ENCODE peak calls at places on chromosome 16, in eight cellular contexts. H is ovary, K is stomach, V is breast epithelium, B is uterus, T is body of pancreas, Z is thyroid gland, Q is heart left ventricle. W is an unnamed sample.

GRCh38 chr16:89815639-89816348 is 653 bp downstream of the FANCA start:
- DNase-seq in Q (no peak), T (no peak), H (no peak), Z (no peak), B (no peak), V (no peak), K (no peak), W (peak; percentile 56)

GRCh38 chr16:11824362-11824761 is 27.0 kb downstream of the RSL1D1 start:
- DNase-seq in Z (peak; percentile 20), Q (no peak), T (peak; percentile 46), B (no peak), H (no peak), V (no peak), K (peak; percentile 30), W (peak; percentile 16)

GRCh38 chr16:78402797-78403196 is 303.3 kb downstream of the WWOX start:
- DNase-seq in K (no peak), V (no peak), B (no peak), H (no peak), Z (no peak), T (no peak), Q (no peak), W (no peak)

GRCh38 chr16:49055824-49056545 is 225.7 kb downstream of the CBLN1 start:
- DNase-seq in K (no peak), Q (no peak), Z (no peak), T (no peak), H (no peak), B (no peak), V (no peak), W (no peak)

GRCh38 chr16:84524346-84524920 is 20.0 kb upstream of the MEAK7 start:
- DNase-seq in T (no peak), Q (no peak), B (no peak), Z (no peak), V (no peak), K (no peak), H (no peak), W (no peak)

GRCh38 chr16:24896439-24896838 is 50.7 kb downstream of the SLC5A11 start:
- DNase-seq in K (no peak), H (no peak), Z (no peak), T (no peak), V (no peak), B (no peak), Q (no peak), W (no peak)

GRCh38 chr16:53960954-53961616 is 257.1 kb downstream of the FTO start:
- DNase-seq in B (no peak), T (no peak), Q (no peak), K (no peak), H (no peak), Z (peak; percentile 20), V (no peak), W (no peak)

GRCh38 chr16:88688013-88688778 is 1.9 kb upstream of the SNAI3 start:
- DNase-seq in H (no peak), K (peak; percentile 92), T (peak; percentile 92), B (no peak), Z (peak; percentile 68), V (no peak), Q (no peak), W (peak; percentile 88)

GRCh38 chr16:89131783-89132182 is 38.1 kb downstream of the ACSF3 start:
- DNase-seq in B (no peak), Z (no peak), T (no peak), V (no peak), H (no peak), Q (no peak), K (no peak), W (no peak)

GRCh38 chr16:89193021-89193575 is 7.2 kb downstream of the SLC22A31 start:
- DNase-seq in B (no peak), Z (no peak), H (peak; percentile 79), V (no peak), K (peak; percentile 62), T (no peak), Q (no peak), W (no peak)

GRCh38 chr16:12470311-12471229 is 333.1 kb downstream of the CPPED1 start:
- DNase-seq in T (no peak), Z (peak; percentile 93), V (no peak), H (peak; percentile 81), Q (peak; percentile 71), B (peak; percentile 72), K (no peak), W (no peak)

GRCh38 chr16:84673203-84673535 is 24.9 kb downstream of the KLHL36 start:
- DNase-seq in K (no peak), Q (no peak), V (no peak), H (no peak), T (no peak), Z (no peak), B (no peak), W (no peak)

DNA sequence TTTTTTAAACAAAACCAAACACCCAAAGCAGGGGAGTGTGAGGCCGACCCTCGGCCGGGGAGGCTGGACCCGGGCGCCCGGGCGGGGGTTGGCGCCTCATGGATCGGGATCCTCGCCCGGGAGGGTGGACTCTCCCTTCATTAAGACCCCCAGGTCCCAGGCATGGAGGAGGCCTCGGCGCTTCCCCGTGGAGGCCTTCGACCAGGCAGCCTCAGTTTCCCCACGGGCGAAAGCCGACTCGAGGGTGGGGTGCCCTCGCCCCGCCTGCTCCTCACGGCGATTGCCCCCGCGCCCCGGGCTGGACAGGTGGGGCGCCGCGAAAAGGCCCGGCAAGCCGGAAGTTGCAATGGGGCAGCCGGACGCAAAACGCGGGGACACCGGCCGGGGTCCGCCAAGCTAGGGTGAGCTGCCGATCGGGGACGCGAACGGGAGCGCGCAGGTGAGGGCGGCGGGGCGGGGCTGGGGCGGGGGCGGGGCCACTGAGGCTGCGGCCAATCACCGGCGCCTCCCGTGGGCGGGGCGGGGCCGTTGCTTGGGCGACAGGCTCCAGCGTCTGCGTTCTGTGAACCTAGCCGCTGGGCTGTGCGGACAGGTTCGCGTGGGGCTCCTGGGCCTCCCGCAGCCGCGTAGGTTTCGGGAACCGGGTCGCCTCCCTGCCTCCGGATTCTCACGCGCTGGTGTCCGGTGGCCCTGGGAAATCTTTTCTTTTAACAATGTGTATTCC is 6.0 kb upstream of the ZNF205 start:
- DNase-seq in V (peak; percentile 93), B (peak; percentile 89), H (peak; percentile 94), Q (peak; percentile 91), K (peak; percentile 95), Z (peak; percentile 95), T (peak; percentile 95), W (peak; percentile 95)
- TF ChIP-seq POLR2A in V (peak; percentile 18), B (peak; percentile 64), H (no peak), Q (no peak), K (no peak), Z (no peak), T (peak; percentile 88), W (peak; percentile 69)

GRCh38 chr16:30997887-30998711 is 12.3 kb downstream of the STX1B start:
- DNase-seq in Z (no peak), B (peak; percentile 60), T (no peak), H (no peak), K (no peak), Q (no peak), V (no peak), W (no peak)

GRCh38 chr16:30997000-30997886 is 12.2 kb downstream of the HSD3B7 start:
- DNase-seq in Z (peak; percentile 59), V (peak; percentile 84), H (peak; percentile 81), Q (peak; percentile 88), K (peak; percentile 83), B (peak; percentile 89), T (peak; percentile 81), W (peak; percentile 82)

GRCh38 chr16:30995927-30996323 is 10.9 kb downstream of the HSD3B7 start:
- DNase-seq in T (no peak), B (no peak), Z (no peak), H (no peak), Q (no peak), V (no peak), K (no peak), W (no peak)

GRCh38 chr16:30998852-30999761 is 11.3 kb downstream of the STX1B start:
- DNase-seq in V (no peak), B (no peak), Q (no peak), K (no peak), T (no peak), Z (no peak), H (no peak), W (no peak)

DNA sequence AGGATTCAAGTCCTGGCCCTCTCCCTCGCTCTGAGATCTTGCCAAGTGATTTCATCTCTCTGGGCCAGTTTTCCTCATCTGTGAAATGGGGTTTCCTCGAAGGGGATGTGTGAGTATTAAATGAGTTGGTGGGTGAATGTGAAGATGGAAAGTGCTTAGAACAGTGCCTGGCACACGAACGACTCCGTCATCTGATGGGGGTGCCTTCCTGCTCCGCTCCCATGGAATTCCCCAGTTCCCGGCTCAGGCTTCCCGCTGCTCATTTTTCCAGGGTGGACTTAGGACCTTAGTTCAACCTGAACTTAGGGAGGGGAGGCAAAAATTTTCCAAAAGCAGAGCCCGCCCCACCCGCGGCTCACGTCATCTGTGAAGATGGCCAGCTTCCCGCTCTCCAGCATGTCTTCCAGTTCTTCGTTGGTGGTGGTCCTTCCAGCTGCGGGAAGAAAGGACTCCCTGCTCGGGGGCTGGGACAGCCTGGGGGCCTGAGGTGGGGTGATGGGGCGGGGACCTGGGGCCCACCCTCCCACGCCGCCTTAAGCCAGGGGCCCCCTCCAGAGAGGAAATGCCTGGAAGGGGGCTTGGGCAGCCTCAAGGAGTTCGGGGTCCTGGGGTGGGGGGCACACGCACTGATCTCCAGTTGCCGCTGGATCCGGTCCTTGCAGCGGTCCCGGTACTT is 11.5 kb downstream of the HSD3B7 start:
- DNase-seq in Z (no peak), H (no peak), K (no peak), B (peak; percentile 66), Q (peak; percentile 54), T (no peak), V (no peak), W (no peak)
- TF ChIP-seq POLR2A in Z (no peak), H (no peak), K (no peak), B (no peak), Q (no peak), T (no peak), V (no peak), W (no peak)

GRCh38 chr16:31215287-31216115 is 1.4 kb downstream of the PYDC1 start:
- DNase-seq in H (peak; percentile 44), Q (peak; percentile 57), K (peak; percentile 64), V (no peak), Z (peak; percentile 76), T (peak; percentile 52), B (peak; percentile 51), W (no peak)
- TF ChIP-seq POLR2A in H (no peak), Q (no peak), K (no peak), V (no peak), Z (no peak), T (peak; percentile 34), B (no peak), W (no peak)

DNA sequence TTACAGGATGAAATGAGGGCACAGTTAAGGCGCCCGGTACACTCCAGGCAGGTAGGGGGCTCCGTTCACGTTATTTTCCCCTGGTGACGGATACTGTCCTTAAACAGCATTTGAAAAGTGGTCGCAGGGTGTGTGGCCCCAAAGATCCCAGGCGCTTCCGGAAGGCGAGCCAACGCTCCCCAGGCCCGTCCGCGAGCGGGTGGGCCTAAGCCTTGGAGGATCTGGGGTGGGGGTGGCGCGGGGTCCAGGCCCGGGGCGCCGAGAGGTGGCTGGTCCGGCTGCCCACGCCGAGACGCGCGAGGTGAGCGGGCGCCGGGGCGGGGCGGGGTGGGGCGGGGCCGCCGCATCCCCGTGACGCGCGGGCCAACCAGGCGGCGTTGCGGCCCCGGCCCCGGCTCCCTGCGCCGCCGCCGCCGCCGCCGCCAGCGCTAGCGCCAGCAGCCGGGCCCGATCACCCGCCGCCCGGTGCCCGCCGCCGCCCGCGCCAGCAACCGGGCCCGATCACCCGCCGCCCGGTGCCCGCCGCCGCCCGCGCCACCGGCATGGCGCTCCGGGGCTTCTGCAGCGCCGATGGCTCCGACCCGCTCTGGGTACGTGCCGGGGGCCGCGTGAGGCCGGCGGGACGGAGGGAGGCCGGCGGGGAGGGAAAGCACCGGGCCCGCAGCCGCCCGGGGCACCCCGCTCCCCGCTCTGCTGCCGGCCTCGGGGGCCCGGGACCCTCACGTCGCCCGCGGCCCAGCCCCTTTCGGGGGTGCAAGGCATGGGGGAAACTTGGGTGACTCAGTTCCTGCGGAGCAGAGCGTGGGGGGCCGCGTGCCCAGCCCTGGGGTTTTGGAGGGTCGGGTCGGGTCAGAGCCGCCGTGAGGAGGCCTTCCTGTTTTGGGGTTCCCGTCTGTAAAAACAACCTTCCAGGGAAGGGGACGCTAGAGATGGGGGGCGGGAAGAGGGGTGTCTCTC is at the start of gene ABCC1:
- DNase-seq in T (peak; percentile 45), Z (peak; percentile 54), Q (peak; percentile 52), H (peak; percentile 64), V (no peak), B (peak; percentile 39), K (peak; percentile 57), W (peak; percentile 78)
- TF ChIP-seq POLR2A in T (peak; percentile 14), Z (peak; percentile 9), Q (no peak), H (no peak), V (no peak), B (no peak), K (no peak), W (no peak)